ENCODE peak calls at places on chromosomes 16 and 17, in seven cellular contexts. R, O, K, A, V, Z and M are unnamed samples.

GRCh38 chr17:4840893-4841242 is 7.7 kb downstream of the MINK1 start:
- DNase-seq in Z (no peak), R (no peak), V (no peak), O (no peak), A (no peak), K (no peak), M (no peak)

GRCh38 chr16:78705694-78706093 is 606.2 kb downstream of the WWOX start:
- DNase-seq in K (peak), A (no peak), Z (peak), R (no peak), V (peak), O (peak), M (peak)

GRCh38 chr16:12330977-12331376 is 354.4 kb downstream of the SNX29 start:
- DNase-seq in R (no peak), A (peak), K (no peak), V (peak), Z (no peak), O (no peak), M (no peak)

GRCh38 chr17:17724307-17724921 is 43.2 kb downstream of the RAI1 start:
- DNase-seq in R (no peak), A (no peak), O (peak), Z (no peak), V (no peak), K (peak), M (peak)

GRCh38 chr17:1122681-1123396 is 56.9 kb downstream of the ABR start:
- DNase-seq in K (peak), R (peak), Z (peak), O (peak), A (peak), V (peak), M (peak)

GRCh38 chr16:11203111-11203623 is 52.8 kb downstream of the SOCS1 start:
- DNase-seq in Z (no peak), A (no peak), O (no peak), K (no peak), R (no peak), V (no peak), M (no peak)

GRCh38 chr16:11799017-11799381 is 1.9 kb upstream of the ZC3H7A start:
- DNase-seq in Z (no peak), V (no peak), O (no peak), R (no peak), K (no peak), A (no peak), M (no peak)

GRCh38 chr16:23494188-23494587 is 16.1 kb downstream of the GGA2 start:
- DNase-seq in K (no peak), O (no peak), A (no peak), Z (no peak), R (no peak), V (no peak), M (no peak)

GRCh38 chr17:4576729-4577322 is 7.5 kb upstream of the SMTNL2 start:
- DNase-seq in O (no peak), V (no peak), K (no peak), R (no peak), Z (no peak), A (no peak), M (no peak)

GRCh38 chr16:22353933-22354541 is 20.4 kb downstream of the CDR2 start:
- DNase-seq in R (no peak), O (no peak), V (no peak), A (no peak), K (no peak), Z (no peak), M (no peak)

GRCh38 chr17:74042744-74043486 is 160.6 kb upstream of the RPL38 start:
- DNase-seq in Z (peak), V (peak), R (no peak), O (peak), K (peak), A (peak), M (peak)

GRCh38 chr16:54655171-54655590 is 275.5 kb upstream of the IRX5 start:
- DNase-seq in Z (peak), V (peak), R (peak), K (peak), A (peak), O (no peak), M (peak)

GRCh38 chr17:39753514-39754160 is 15.9 kb downstream of the GRB7 start:
- DNase-seq in Z (peak), O (peak), V (no peak), A (no peak), R (no peak), K (no peak), M (no peak)

GRCh38 chr17:44830359-44831269 is 527 bp upstream of the GJC1 start:
- DNase-seq in K (peak), A (peak), R (no peak), O (peak), V (peak), Z (no peak), M (peak)

GRCh38 chr16:73254983-73255382 is 207.1 kb upstream of the ZFHX3 start:
- DNase-seq in A (no peak), V (no peak), Z (no peak), R (no peak), K (no peak), O (no peak), M (no peak)

GRCh38 chr17:18226284-18226945 is 980 bp downstream of the LLGL1 start:
- DNase-seq in O (no peak), A (no peak), R (no peak), V (no peak), K (no peak), Z (no peak), M (no peak)

GRCh38 chr16:67186550-67186950 is 2.8 kb upstream of the MATCAP1 start:
- DNase-seq in K (no peak), O (no peak), Z (no peak), R (no peak), V (peak), A (no peak), M (no peak)

GRCh38 chr17:65057520-65058075 is 1.1 kb upstream of the GNA13 start:
- DNase-seq in V (no peak), O (no peak), K (peak), R (no peak), A (peak), Z (no peak), M (no peak)

GRCh38 chr16:29107299-29107698 is 122.4 kb downstream of the LAT start:
- DNase-seq in A (no peak), V (no peak), Z (no peak), R (no peak), O (no peak), K (no peak), M (no peak)

GRCh38 chr17:58375811-58376210 is 23.8 kb upstream of the SUPT4H1 start:
- DNase-seq in V (no peak), O (no peak), Z (no peak), R (no peak), K (no peak), A (no peak), M (no peak)

GRCh38 chr16:54779549-54779948 is 151.1 kb upstream of the IRX5 start:
- DNase-seq in Z (no peak), R (no peak), O (no peak), A (no peak), V (no peak), K (no peak), M (no peak)

GRCh38 chr16:51150894-51151320 is at the start of gene SALL1:
- DNase-seq in V (no peak), K (no peak), R (no peak), Z (peak), A (peak), O (no peak), M (peak)

GRCh38 chr16:7526736-7527135 is 194.1 kb downstream of the RBFOX1 start:
- DNase-seq in K (no peak), R (no peak), O (no peak), V (no peak), A (no peak), Z (no peak), M (no peak)

GRCh38 chr17:72985882-72986720 is 106.4 kb downstream of the SLC39A11 start:
- DNase-seq in Z (peak), A (peak), R (peak), K (peak), O (peak), V (peak), M (peak)

GRCh38 chr16:48459167-48459566 is 74.0 kb upstream of the SIAH1 start:
- DNase-seq in O (no peak), Z (no peak), A (no peak), V (no peak), R (no peak), K (no peak), M (no peak)

GRCh38 chr17:66308856-66309255 is 6.4 kb downstream of the PRKCA start:
- DNase-seq in V (no peak), R (no peak), Z (no peak), O (no peak), A (no peak), K (no peak), M (no peak)

GRCh38 chr17:66309793-66310192 is 7.4 kb downstream of the PRKCA start:
- DNase-seq in K (no peak), Z (no peak), A (no peak), O (no peak), V (no peak), R (no peak), M (no peak)

GRCh38 chr17:66312912-66313311 is 10.5 kb downstream of the PRKCA start:
- DNase-seq in O (no peak), K (no peak), V (no peak), Z (no peak), A (no peak), R (no peak), M (no peak)

GRCh38 chr17:66313325-66313724 is 10.9 kb downstream of the PRKCA start:
- DNase-seq in R (no peak), V (no peak), Z (no peak), O (no peak), K (no peak), A (no peak), M (no peak)

GRCh38 chr17:66310528-66311148 is 8.2 kb downstream of the PRKCA start:
- DNase-seq in V (no peak), A (no peak), K (no peak), R (no peak), O (no peak), Z (no peak), M (no peak)
- TF ChIP-seq CTCF in V (no peak), A (no peak), K (peak), R (no peak), O (peak), Z (peak), M (no peak)

GRCh38 chr17:78838574-78839005 is 2.0 kb downstream of the USP36 start:
- DNase-seq in O (no peak), V (no peak), Z (no peak), K (no peak), A (no peak), R (no peak), M (no peak)
- H3K4me3 ChIP-seq in O (no peak), V (no peak), Z (peak), K (no peak), A (peak), R (no peak), M (peak)

DNA sequence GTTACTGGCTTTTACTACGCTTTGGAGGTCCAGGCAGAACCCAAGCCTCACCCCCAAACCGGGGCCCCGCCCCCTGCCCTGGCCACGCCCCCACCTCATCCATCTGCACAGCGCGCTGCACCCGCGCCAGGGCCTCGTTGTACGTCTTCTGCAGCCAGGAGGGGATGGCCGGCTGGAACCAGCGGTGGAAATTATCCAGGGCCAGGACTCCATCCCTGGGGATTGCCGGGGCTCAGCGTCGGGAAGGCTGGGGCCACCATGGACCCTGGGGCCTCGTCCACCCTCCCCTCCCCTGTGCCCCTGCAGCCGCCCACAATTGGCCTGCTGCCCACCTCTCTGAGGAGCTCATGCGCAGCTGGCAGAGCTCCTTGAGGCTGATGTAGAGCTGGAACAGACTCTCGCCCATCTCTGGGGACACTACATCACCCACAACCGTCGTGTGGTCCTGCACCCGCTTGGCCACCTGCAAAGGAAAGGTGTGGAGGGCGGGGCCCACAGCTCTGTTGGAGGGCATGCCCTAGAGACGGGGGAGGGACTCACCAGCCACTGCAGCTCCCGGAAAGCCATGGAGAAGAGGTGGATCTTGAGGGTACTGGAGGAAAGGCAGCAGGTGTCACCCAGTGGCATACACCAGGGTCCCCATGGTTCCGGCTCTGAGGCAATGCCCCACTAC is 8.8 kb downstream of the UNC13D start:
- DNase-seq in V (no peak), K (no peak), O (no peak), R (no peak), Z (no peak), A (no peak), M (no peak)
- TF ChIP-seq CTCF in V (no peak), K (no peak), O (no peak), R (no peak), Z (no peak), A (no peak), M (no peak)

GRCh38 chr16:68286153-68287074 is 22.1 kb downstream of the SLC7A6 start:
- DNase-seq in R (no peak), A (no peak), V (no peak), Z (no peak), O (no peak), K (no peak), M (no peak)

GRCh38 chr16:68285683-68286082 is 21.4 kb downstream of the SLC7A6 start:
- DNase-seq in K (no peak), V (no peak), R (no peak), A (no peak), O (no peak), Z (no peak), M (no peak)

GRCh38 chr16:68283840-68284595 is 19.7 kb downstream of the SLC7A6 start:
- DNase-seq in A (no peak), V (peak), O (peak), Z (peak), K (no peak), R (no peak), M (no peak)

GRCh38 chr16:68283346-68283745 is 19.0 kb downstream of the SLC7A6 start:
- DNase-seq in O (no peak), R (no peak), K (no peak), A (no peak), Z (no peak), V (no peak), M (no peak)

DNA sequence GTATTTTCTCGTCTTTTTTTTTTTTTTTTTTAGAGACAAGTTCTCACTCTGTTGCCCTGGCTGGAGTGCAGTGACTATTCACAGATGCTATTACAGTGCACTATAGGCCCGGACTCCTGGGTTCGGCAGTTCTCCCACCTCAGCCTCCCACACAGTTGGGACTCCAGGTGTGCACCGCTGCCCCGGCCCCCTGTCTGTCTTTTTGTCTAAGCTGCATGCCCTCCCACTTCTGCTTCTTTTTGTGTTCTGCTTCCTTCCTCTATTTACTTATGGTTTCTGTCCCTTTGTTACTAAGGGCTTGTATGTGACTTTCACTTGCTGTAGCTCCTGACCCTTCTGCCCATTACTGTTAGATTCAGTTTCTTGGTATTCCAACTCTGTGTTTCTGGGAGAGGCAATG is 20.5 kb downstream of the SLC7A6 start:
- DNase-seq in O (no peak), V (no peak), A (no peak), Z (no peak), K (no peak), R (no peak), M (no peak)
- H3K4me3 ChIP-seq in O (no peak), V (no peak), A (no peak), Z (no peak), K (no peak), R (no peak), M (no peak)

GRCh38 chr17:51710289-51710979 is 448.1 kb downstream of the CA10 start:
- DNase-seq in R (no peak), O (no peak), A (no peak), K (no peak), V (no peak), Z (no peak), M (no peak)

GRCh38 chr17:51706098-51706497 is 445.8 kb downstream of the UTP18 start:
- DNase-seq in K (no peak), R (no peak), Z (no peak), O (no peak), A (no peak), V (no peak), M (no peak)

GRCh38 chr17:51709867-51710266 is 448.6 kb downstream of the CA10 start:
- DNase-seq in A (no peak), R (no peak), V (no peak), O (no peak), Z (no peak), K (no peak), M (no peak)

GRCh38 chr17:51707216-51707615 is 446.9 kb downstream of the UTP18 start:
- DNase-seq in K (no peak), V (no peak), O (no peak), A (no peak), Z (no peak), R (no peak), M (no peak)

GRCh38 chr17:51711581-51711980 is 446.9 kb downstream of the CA10 start:
- DNase-seq in Z (no peak), R (no peak), O (no peak), K (no peak), V (no peak), A (no peak), M (no peak)
- TF ChIP-seq CTCF in Z (no peak), R (no peak), O (no peak), K (no peak), V (no peak), A (no peak), M (no peak)

DNA sequence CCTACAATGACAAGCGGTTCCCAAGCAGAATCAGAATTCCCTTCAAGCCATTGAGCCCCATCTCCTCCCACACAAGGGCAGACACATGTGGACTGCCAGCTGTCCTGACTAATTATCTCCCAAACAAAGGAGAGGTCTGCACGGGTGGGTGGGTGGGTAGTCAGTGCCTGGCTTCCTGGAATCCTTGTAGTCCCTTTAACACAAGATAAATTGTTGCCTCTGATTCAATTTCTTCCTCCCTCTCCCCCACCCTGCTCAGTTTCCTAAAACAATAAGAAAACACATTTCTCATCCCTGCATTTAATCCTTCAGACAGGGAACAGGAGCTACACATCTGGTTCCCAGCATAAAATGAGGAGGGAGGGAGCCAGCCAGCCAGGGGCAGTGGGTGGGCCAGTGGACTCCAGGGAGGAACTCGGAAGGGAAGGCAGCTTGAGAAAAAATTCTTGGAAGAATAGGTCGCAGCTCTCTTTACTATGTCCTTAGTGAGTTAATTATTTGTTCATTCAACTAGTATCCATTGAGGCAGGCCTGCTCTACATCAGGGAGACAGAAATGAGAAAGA is 58.4 kb downstream of the CCT6B start:
- DNase-seq in K (no peak), V (no peak), A (no peak), R (no peak), Z (no peak), O (no peak), M (no peak)
- H3K4me3 ChIP-seq in K (no peak), V (no peak), A (no peak), R (no peak), Z (no peak), O (no peak), M (no peak)

GRCh38 chr17:81371910-81372760 is 23.1 kb upstream of the BAHCC1 start:
- DNase-seq in A (no peak), Z (no peak), K (peak), V (peak), R (no peak), O (peak), M (peak)
- TF ChIP-seq CTCF in A (peak), Z (peak), K (peak), V (peak), R (no peak), O (peak), M (peak)

DNA sequence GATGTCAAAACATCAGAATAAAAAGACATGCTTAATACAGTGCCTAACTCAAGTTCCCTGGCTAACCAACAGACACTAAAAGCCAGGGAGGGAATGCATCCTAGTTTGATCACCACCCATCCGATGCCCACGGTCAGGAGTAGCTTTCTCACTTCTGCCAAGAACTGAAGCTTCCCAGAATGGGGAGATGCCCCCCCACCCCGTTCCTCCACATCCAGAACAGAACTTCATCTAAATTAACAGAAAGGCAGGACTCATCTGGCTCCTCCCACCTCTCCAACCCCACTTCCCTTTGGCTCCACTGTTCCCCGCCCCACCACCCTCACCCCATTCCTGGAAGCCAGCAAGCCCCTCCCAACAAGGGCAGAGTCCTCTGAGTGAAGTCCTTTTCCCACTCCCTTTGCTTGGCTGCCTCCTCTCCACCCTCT is 33.7 kb downstream of the GDE1 start:
- DNase-seq in R (no peak), V (no peak), Z (no peak), O (no peak), K (no peak), A (no peak), M (no peak)
- H3K4me3 ChIP-seq in R (no peak), V (no peak), Z (no peak), O (no peak), K (no peak), A (no peak), M (no peak)

GRCh38 chr17:81454473-81454872 is 58.1 kb downstream of the ACTG1 start:
- DNase-seq in O (no peak), V (no peak), R (no peak), A (no peak), Z (no peak), K (no peak), M (no peak)
- TF ChIP-seq CTCF in O (no peak), V (no peak), R (no peak), A (no peak), Z (no peak), K (no peak), M (no peak)